ENCODE peak calls at places on chromosomes 3 and 15, in six cellular contexts. A is stimulated activated CD8-positive, alpha-beta memory T cell treated with anti-CD3 and anti-CD28 coated beads, Interleukin-2, amount 100 ng/mL, for 1 hour; M is HTR-8/SVneo; O is left colon; F is G401; V is glutamatergic neuron. S is an unnamed sample.

GRCh38 chr15:90400005-90400758 is 12.1 kb downstream of the IQGAP1 start:
- DNase-seq in A (no peak), M (no peak), O (no peak), F (no peak), V (no peak), S (no peak)

GRCh38 chr15:81047948-81048347 is 47.2 kb downstream of the TLNRD1 start:
- DNase-seq in A (no peak), M (no peak), O (no peak), F (no peak), V (no peak), S (no peak)

GRCh38 chr15:98909968-98910885 is 97.4 kb downstream of the PGPEP1L start:
- DNase-seq in A (no peak), M (no peak), O (no peak), F (peak; percentile 29), V (no peak), S (no peak)

GRCh38 chr3:119293761-119294401 is at the start of gene ARHGAP31:
- DNase-seq in A (peak; percentile 64), M (peak; percentile 53), O (peak; percentile 57), F (peak; percentile 21), V (peak; percentile 68), S (no peak)

GRCh38 chr15:100337422-100338044 is 4.2 kb downstream of the ADAMTS17 start:
- DNase-seq in A (no peak), M (no peak), O (no peak), F (no peak), V (no peak), S (no peak)

GRCh38 chr15:70097337-70098169 is at the start of gene TLE3:
- DNase-seq in A (peak; percentile 96), M (peak; percentile 99), O (peak; percentile 99), F (peak; percentile 99), V (peak; percentile 98), S (peak; percentile 88)

GRCh38 chr15:66389098-66389858 is 2.6 kb downstream of the MAP2K1 start:
- DNase-seq in A (no peak), M (no peak), O (no peak), F (no peak), V (no peak), S (no peak)

GRCh38 chr3:43207628-43208085 is 78.7 kb upstream of the SNRK start:
- DNase-seq in A (no peak), M (peak; percentile 28), O (no peak), F (no peak), V (no peak), S (no peak)

GRCh38 chr3:60992395-60992794 is 258.9 kb downstream of the FHIT start:
- DNase-seq in A (no peak), M (no peak), O (no peak), F (no peak), V (no peak), S (peak; percentile 33)

GRCh38 chr15:71066983-71067382 is 48.3 kb upstream of the THSD4 start:
- DNase-seq in A (no peak), M (no peak), O (no peak), F (no peak), V (no peak), S (no peak)

GRCh38 chr15:69504352-69505040 is 51.9 kb downstream of the RPLP1 start:
- DNase-seq in A (no peak), M (no peak), O (no peak), F (no peak), V (no peak), S (no peak)